ENCODE peak calls at places on chromosomes 12 and 14, in four cellular contexts. D is A549, K is heart right ventricle, B is mucosa of descending colon. W is an unnamed sample.

GRCh38 chr14:37711499-37712475 is 116.4 kb downstream of the TTC6 start:
- DNase-seq in D (no peak), K (no peak), B (no peak), W (no peak)

GRCh38 chr12:111404362-111405148 is 1.2 kb upstream of the SH2B3 start:
- DNase-seq in D (no peak), K (no peak), B (peak; percentile 55), W (no peak)

GRCh38 chr14:81246561-81247270 is 26.0 kb upstream of the GTF2A1 start:
- DNase-seq in D (no peak), K (no peak), B (no peak), W (no peak)

GRCh38 chr12:49298160-49298559 is 3.2 kb downstream of the PRPH start:
- DNase-seq in D (peak; percentile 64), K (no peak), B (peak; percentile 31), W (no peak)

GRCh38 chr12:53867216-53868012 is 71.2 kb upstream of the HOXC13 start:
- DNase-seq in D (peak; percentile 86), K (no peak), B (no peak), W (no peak)

GRCh38 chr12:22467190-22467589 is 77.2 kb downstream of the C2CD5 start:
- DNase-seq in D (no peak), K (no peak), B (no peak), W (no peak)

GRCh38 chr12:124921200-124922008 is 7.0 kb upstream of the UBC start:
- DNase-seq in D (peak; percentile 78), K (peak; percentile 44), B (peak; percentile 77), W (peak; percentile 68)

GRCh38 chr12:116537149-116537904 is 21.9 kb upstream of the MAP1LC3B2 start:
- DNase-seq in D (no peak), K (no peak), B (no peak), W (no peak)

GRCh38 chr14:93984070-93984469 is 7.7 kb upstream of the ASB2 start:
- DNase-seq in D (no peak), K (no peak), B (no peak), W (no peak)

GRCh38 chr12:9204380-9204779 is 3.8 kb downstream of the PZP start:
- DNase-seq in D (no peak), K (no peak), B (no peak), W (no peak)
- H3K9me3 ChIP-seq in D (no peaks in the 10 kb centered on the region), K (no peaks in the 10 kb centered on the region), B (no peaks in the 10 kb centered on the region), W (no peaks in the 10 kb centered on the region)

DNA sequence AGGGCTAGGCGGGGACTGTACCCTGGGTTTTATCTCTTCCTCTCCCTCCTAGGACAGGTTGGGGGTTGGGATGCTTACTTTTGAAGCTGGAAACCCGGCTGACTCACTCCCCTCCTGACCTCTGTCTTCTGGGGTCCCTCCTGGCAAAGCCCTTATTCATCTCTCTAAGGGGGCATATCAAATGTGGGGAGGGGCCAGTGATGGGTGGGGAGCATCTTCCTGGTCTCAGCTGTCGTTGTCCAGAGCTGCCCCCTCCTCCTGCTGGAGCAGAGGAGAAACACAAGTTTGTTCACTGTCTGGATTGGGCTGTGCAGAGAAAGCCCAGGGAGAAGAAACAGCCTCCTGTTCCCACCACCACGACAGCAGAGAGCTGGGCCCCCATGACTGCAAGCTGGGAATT is 85.8 kb downstream of the TNFAIP2 start:
- DNase-seq in D (peak; percentile 14), K (no peak), B (no peak), W (no peak)
- TF ChIP-seq CTCF in D (no peak), K (no peak), B (no peak), W (no peak)

DNA sequence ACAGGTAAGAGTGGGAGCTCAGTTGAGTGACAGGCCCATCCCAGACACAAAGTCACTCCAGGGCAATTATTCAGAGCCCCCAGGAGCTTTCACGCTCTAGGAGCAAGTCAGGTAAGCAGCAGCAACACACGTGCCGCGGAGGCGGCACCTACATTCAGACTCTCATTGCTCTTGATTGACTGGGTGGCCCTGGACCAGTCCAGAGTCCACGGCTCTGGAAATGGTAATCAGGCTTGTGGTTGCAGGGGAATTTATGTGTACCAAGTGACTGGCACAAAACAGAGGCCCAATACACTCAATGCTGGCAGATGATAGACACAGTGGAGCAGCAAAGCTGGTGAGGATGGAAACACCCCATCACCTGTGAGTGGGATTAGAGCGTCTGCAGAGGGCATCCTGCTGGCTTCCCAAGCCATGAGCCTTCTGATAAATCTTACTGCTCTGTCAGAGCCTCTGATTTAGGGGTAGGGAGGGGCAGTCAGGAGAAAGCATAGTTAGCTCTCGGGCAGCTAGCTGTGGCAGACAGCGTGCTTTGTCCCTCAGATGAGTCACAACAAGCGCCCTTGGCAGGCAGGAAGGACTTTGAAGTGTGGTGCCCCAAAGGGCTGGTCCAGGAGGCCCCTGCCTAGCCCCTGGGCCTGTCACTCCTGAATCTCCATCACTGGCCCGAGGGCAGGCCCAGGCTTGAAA is 344.7 kb downstream of the CACNA1C start:
- DNase-seq in D (no peak), K (no peak), B (no peak), W (no peak)
- H3K4me1 ChIP-seq in D (no peaks in the 10 kb centered on the region), K (peaks cover 53% of the 10 kb centered on the region), B (no peaks in the 10 kb centered on the region), W (no peaks in the 10 kb centered on the region)

DNA sequence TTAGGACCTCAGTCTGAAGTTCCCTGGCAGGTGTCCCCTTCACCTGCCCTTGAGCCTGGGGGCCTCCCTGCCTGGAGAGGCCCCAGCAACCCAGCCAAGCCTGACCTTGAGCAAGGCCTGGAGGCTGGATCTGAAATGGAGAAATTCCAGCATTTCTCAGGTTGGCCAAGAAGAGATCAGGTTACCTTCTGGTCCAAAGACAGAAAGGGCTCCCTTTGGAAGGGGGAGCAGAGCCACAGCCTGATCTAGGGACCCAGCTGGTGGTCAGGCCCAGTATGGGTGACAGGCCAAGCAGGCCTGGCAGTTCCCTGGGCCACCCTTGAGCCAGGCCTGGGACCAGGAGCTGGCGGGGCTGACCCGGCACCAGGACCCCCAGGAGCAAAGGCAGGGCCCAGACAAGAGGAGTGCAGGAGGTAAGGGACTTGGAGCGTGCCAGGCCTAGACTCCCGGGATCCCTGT is 82.8 kb downstream of the TNFAIP2 start:
- DNase-seq in D (no peak), K (no peak), B (no peak), W (no peak)
- H3K9me3 ChIP-seq in D (peaks cover 57% of the 10 kb centered on the region), K (peaks cover 7% of the 10 kb centered on the region), B (peaks cover 21% of the 10 kb centered on the region), W (no peaks in the 10 kb centered on the region)

GRCh38 chr12:65389436-65389835 is 111.0 kb downstream of the MSRB3 start:
- DNase-seq in D (no peak), K (no peak), B (no peak), W (no peak)

GRCh38 chr12:65384240-65384639 is 105.8 kb downstream of the MSRB3 start:
- DNase-seq in D (no peak), K (no peak), B (no peak), W (no peak)

DNA sequence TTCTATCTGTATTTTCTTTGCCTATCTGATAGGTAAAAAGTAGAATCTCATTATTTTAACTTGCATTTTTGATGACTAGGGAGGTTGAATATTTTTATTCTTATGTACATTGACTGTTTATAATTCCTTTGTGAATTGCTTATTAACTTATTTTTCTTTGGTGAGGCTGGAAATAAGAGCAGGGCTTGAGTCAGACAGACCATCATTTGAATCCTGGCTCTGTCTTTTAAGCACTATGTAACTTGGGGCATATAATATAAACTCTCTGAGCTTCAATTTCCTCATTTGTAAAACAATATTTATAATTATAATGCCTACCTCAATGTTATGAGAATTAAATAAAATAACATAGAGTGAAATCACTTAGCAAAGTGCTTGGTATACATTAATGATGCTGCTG is 108.9 kb downstream of the MSRB3 start:
- DNase-seq in D (no peak), K (no peak), B (no peak), W (no peak)
- TF ChIP-seq CTCF in D (no peak), K (no peak), B (no peak), W (no peak)

DNA sequence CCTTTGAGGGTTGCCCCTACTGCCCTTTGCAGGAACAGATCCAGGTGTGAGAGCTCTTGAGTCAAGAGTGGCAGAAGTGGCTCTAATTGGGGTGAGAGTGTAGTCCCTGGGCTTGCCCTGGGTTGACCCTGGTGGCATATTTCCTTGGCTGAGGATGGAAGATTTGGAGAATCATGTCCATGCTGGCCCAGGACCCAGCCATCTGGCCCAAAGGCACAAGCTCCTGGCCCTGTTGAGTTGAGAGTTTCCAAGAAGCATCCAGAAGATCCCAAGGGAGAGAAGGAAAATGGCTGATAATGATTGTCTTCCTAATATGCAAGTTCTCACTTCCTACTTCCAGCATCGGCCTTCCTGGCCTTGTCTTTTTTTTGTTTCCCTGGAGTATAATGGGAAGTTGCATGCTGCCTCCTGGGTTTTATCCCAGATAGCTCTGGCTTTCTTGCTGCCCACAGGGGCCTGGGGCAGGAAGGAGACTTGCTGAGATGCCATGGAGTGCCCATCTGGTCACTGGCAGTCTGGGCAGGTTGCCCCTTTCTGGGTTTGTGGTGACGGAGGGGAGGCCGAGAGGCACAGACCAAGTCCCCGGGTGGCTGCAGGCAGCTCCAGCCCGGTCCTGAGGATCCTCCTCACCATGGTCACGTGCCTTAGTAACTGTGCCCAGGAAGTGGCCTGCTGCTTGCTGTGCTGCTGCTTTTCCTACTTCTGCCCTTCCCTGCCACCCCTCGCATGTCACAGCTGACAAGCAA is 55.3 kb upstream of the SRSF5 start:
- DNase-seq in D (no peak), K (peak; percentile 47), B (no peak), W (no peak)
- H3K4me1 ChIP-seq in D (peaks cover 15% of the 10 kb centered on the region), K (peaks cover 66% of the 10 kb centered on the region), B (peaks cover 36% of the 10 kb centered on the region), W (peaks cover 28% of the 10 kb centered on the region)

GRCh38 chr12:41013921-41014642 is 174.0 kb upstream of the PDZRN4 start:
- DNase-seq in D (no peak), K (no peak), B (no peak), W (no peak)

GRCh38 chr12:41011939-41012338 is 176.2 kb upstream of the PDZRN4 start:
- DNase-seq in D (peak; percentile 16), K (no peak), B (no peak), W (no peak)

DNA sequence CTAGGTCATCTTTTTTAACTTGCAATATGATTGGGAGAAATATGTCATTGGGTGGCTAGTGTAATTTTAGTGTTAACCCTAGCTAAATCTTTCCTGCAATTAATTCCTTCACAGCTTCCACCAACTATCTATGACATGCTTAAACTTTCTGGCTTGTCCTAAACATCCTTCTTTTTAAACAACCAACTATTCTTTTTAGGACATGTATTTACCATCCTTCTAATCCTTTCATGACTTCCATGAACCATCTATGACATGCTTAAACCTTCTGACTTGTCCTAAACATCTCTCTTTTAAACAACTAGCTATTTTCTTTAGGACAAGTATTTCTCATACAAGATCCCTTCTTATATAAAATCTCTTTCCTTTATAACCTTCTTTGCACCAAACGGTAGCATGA is 179.6 kb upstream of the PDZRN4 start:
- DNase-seq in D (peak; percentile 11), K (no peak), B (no peak), W (no peak)
- H3K9me3 ChIP-seq in D (peaks cover 82% of the 10 kb centered on the region), K (peaks cover 4% of the 10 kb centered on the region), B (peaks cover 56% of the 10 kb centered on the region), W (no peaks in the 10 kb centered on the region)

DNA sequence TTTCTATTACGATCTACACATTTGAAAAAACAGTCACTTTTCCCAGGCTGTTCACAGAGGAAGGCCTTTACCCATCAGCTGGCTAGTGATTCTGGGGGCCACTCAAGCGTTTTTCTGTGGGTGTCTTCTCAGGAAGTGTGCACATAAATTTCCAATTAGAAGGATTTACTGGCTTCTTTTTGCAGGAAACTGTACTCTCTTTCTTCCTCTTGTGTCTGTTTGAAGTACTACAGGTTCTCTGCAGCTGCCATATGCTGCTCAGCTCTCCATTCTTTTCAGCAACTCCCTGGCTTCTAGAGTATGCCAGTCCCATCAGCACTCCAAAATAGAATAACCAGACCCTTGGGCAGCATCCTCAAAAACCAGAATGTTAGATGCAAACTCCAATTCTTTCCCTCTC is 110.4 kb upstream of the NAV3 start:
- DNase-seq in D (peak; percentile 3), K (no peak), B (no peak), W (no peak)
- TF ChIP-seq CTCF in D (no peak), K (no peak), B (no peak), W (no peak)

DNA sequence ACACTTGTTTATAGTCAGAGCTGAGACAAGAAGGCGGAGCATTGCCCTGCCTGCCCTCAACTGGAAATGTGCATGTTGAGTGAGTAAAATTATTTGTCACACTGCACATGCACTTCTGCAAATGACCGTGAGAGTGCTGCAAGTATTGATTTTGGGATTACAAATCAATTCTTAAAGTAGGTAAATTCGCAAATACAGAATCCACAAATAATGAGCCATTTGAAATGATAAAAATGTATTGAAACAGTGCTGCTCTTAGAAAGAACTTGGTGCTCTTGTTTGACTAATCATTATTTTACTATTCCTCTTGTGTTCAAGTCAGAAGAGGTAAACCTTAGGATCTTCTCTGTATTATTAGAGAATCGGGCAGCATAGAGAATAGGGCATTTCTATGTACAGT is 34.9 kb downstream of the CFAP251 start:
- DNase-seq in D (no peak), K (no peak), B (no peak), W (no peak)
- H3K4me1 ChIP-seq in D (peaks cover 11% of the 10 kb centered on the region), K (no peaks in the 10 kb centered on the region), B (peaks cover 2% of the 10 kb centered on the region), W (no peaks in the 10 kb centered on the region)